ENCODE peak calls at places on chromosomes 6 and 20, in five cellular contexts. One of them, this sample, is unnamed.

GRCh38 chr20:20237093-20237959 is 130.6 kb upstream of the INSM1 start:
- ATAC-seq in naive thymus-derived CD4-positive, alpha-beta T cell: peak
- ATAC-seq in sciatic nerve: peak
- ATAC-seq in activated T-helper 17 cell treated with anti-CD3 and anti-CD28 coated beads, Interleukin-2, amount 50 U/mL, for 72 hours: peak
- ATAC-seq in K562: peak
- ATAC-seq in this sample: peak

GRCh38 chr6:162753775-162754174 is 26.0 kb downstream of the PACRG start:
- ATAC-seq in naive thymus-derived CD4-positive, alpha-beta T cell: no peak
- ATAC-seq in sciatic nerve: no peak
- ATAC-seq in activated T-helper 17 cell treated with anti-CD3 and anti-CD28 coated beads, Interleukin-2, amount 50 U/mL, for 72 hours: peak
- ATAC-seq in K562: no peak
- ATAC-seq in this sample: no peak

GRCh38 chr20:1286267-1287036 is 20.4 kb downstream of the SNPH start:
- ATAC-seq in naive thymus-derived CD4-positive, alpha-beta T cell: peak
- ATAC-seq in sciatic nerve: no peak
- ATAC-seq in activated T-helper 17 cell treated with anti-CD3 and anti-CD28 coated beads, Interleukin-2, amount 50 U/mL, for 72 hours: peak
- ATAC-seq in K562: no peak
- ATAC-seq in this sample: no peak

GRCh38 chr6:138509371-138509770 is 10.1 kb upstream of the NHSL1 start:
- ATAC-seq in naive thymus-derived CD4-positive, alpha-beta T cell: peak
- ATAC-seq in sciatic nerve: no peak
- ATAC-seq in activated T-helper 17 cell treated with anti-CD3 and anti-CD28 coated beads, Interleukin-2, amount 50 U/mL, for 72 hours: peak
- ATAC-seq in K562: peak
- ATAC-seq in this sample: peak

GRCh38 chr20:16293590-16293989 is 279.7 kb downstream of the KIF16B start:
- ATAC-seq in naive thymus-derived CD4-positive, alpha-beta T cell: no peak
- ATAC-seq in sciatic nerve: no peak
- ATAC-seq in activated T-helper 17 cell treated with anti-CD3 and anti-CD28 coated beads, Interleukin-2, amount 50 U/mL, for 72 hours: no peak
- ATAC-seq in K562: no peak
- ATAC-seq in this sample: no peak

GRCh38 chr6:151624481-151624880 is 130.7 kb downstream of the CCDC170 start:
- ATAC-seq in naive thymus-derived CD4-positive, alpha-beta T cell: no peak
- ATAC-seq in sciatic nerve: no peak
- ATAC-seq in activated T-helper 17 cell treated with anti-CD3 and anti-CD28 coated beads, Interleukin-2, amount 50 U/mL, for 72 hours: no peak
- ATAC-seq in K562: no peak
- ATAC-seq in this sample: no peak

GRCh38 chr6:32169211-32169610 is 4.8 kb downstream of the EGFL8 start:
- ATAC-seq in naive thymus-derived CD4-positive, alpha-beta T cell: no peak
- ATAC-seq in sciatic nerve: no peak
- ATAC-seq in activated T-helper 17 cell treated with anti-CD3 and anti-CD28 coated beads, Interleukin-2, amount 50 U/mL, for 72 hours: no peak
- ATAC-seq in K562: peak
- ATAC-seq in this sample: no peak

GRCh38 chr6:51857134-51857533 is 230.3 kb downstream of the PKHD1 start:
- ATAC-seq in naive thymus-derived CD4-positive, alpha-beta T cell: no peak
- ATAC-seq in sciatic nerve: no peak
- ATAC-seq in activated T-helper 17 cell treated with anti-CD3 and anti-CD28 coated beads, Interleukin-2, amount 50 U/mL, for 72 hours: no peak
- ATAC-seq in K562: no peak
- ATAC-seq in this sample: no peak

GRCh38 chr6:110688661-110689268 is 126.5 kb downstream of the CDK19 start:
- ATAC-seq in naive thymus-derived CD4-positive, alpha-beta T cell: peak
- ATAC-seq in sciatic nerve: peak
- ATAC-seq in activated T-helper 17 cell treated with anti-CD3 and anti-CD28 coated beads, Interleukin-2, amount 50 U/mL, for 72 hours: peak
- ATAC-seq in K562: peak
- ATAC-seq in this sample: peak

GRCh38 chr20:17859002-17859615 is 109.5 kb downstream of the SNX5 start:
- ATAC-seq in naive thymus-derived CD4-positive, alpha-beta T cell: peak
- ATAC-seq in sciatic nerve: no peak
- ATAC-seq in activated T-helper 17 cell treated with anti-CD3 and anti-CD28 coated beads, Interleukin-2, amount 50 U/mL, for 72 hours: peak
- ATAC-seq in K562: no peak
- ATAC-seq in this sample: no peak

GRCh38 chr20:18481596-18481995 is 14.4 kb downstream of the POLR3F start:
- ATAC-seq in naive thymus-derived CD4-positive, alpha-beta T cell: no peak
- ATAC-seq in sciatic nerve: no peak
- ATAC-seq in activated T-helper 17 cell treated with anti-CD3 and anti-CD28 coated beads, Interleukin-2, amount 50 U/mL, for 72 hours: no peak
- ATAC-seq in K562: no peak
- ATAC-seq in this sample: no peak

GRCh38 chr6:152636675-152637421 is at the start of gene SYNE1:
- ATAC-seq in naive thymus-derived CD4-positive, alpha-beta T cell: peak
- ATAC-seq in sciatic nerve: peak
- ATAC-seq in activated T-helper 17 cell treated with anti-CD3 and anti-CD28 coated beads, Interleukin-2, amount 50 U/mL, for 72 hours: no peak
- ATAC-seq in K562: peak
- ATAC-seq in this sample: peak

This sample was measured in esophagus mucosa.